ENCODE peak calls at places on chromosome 19, in seven cellular contexts. V is left lung; P is transverse colon; S is nucleus accumbens; U is Peyer's patch; Q is glutamatergic neuron; N is stimulated activated CD4-positive, alpha-beta T cell treated with anti-CD3 and anti-CD28 coated beads, Interleukin-15, amount 100 ng/mL, for 24 hours. R is an unnamed sample.
A peak's percentile ranks its signal among the peaks of the same experiment; 100 is the strongest.

GRCh38 chr19:29831041-29831548 is 19.3 kb downstream of the CCNE1 start:
- DNase-seq in V (no peak), P (no peak), S (no peak), U (no peak), Q (no peak), N (peak; percentile 66), R (no peak)

GRCh38 chr19:1116726-1117581 is 13.2 kb downstream of the GPX4 start:
- DNase-seq in V (peak; percentile 75), P (no peak), S (no peak), U (no peak), Q (no peak), N (no peak), R (no peak)

GRCh38 chr19:18743281-18743825 is 47.8 kb downstream of the COMP start:
- DNase-seq in V (no peak), P (peak; percentile 70), S (no peak), U (peak; percentile 76), Q (peak; percentile 49), N (no peak), R (peak; percentile 87)

GRCh38 chr19:2081873-2082810 is 14.0 kb downstream of the MOB3A start:
- DNase-seq in V (peak; percentile 83), P (peak; percentile 64), S (no peak), U (no peak), Q (no peak), N (peak; percentile 62), R (no peak)

GRCh38 chr19:5250127-5250659 is 90.4 kb downstream of the PTPRS start:
- DNase-seq in V (no peak), P (peak; percentile 28), S (peak; percentile 55), U (no peak), Q (no peak), N (no peak), R (no peak)

GRCh38 chr19:21483589-21484170 is 21.7 kb upstream of the ZNF429 start:
- DNase-seq in V (peak; percentile 90), P (peak; percentile 51), S (no peak), U (no peak), Q (peak; percentile 86), N (peak; percentile 77), R (peak; percentile 59)

GRCh38 chr19:2974342-2974932 is 2.9 kb upstream of the TLE6 start:
- DNase-seq in V (peak; percentile 27), P (no peak), S (no peak), U (no peak), Q (no peak), N (peak; percentile 38), R (no peak)

GRCh38 chr19:43265664-43266025 is 3.7 kb downstream of the PSG9 start:
- DNase-seq in V (no peak), P (no peak), S (no peak), U (no peak), Q (no peak), N (no peak), R (no peak)

GRCh38 chr19:33441277-33441699 is 67.8 kb downstream of the CEBPG start:
- DNase-seq in V (peak; percentile 70), P (no peak), S (no peak), U (no peak), Q (peak; percentile 8), N (no peak), R (no peak)

GRCh38 chr19:28727133-28727834 is 485.7 kb downstream of the UQCRFS1 start:
- DNase-seq in V (peak; percentile 60), P (no peak), S (no peak), U (no peak), Q (peak; percentile 78), N (no peak), R (no peak)

GRCh38 chr19:48660854-48661731 is 11.7 kb downstream of the NTN5 start:
- DNase-seq in V (peak; percentile 83), P (peak; percentile 87), S (peak; percentile 75), U (peak; percentile 82), Q (peak; percentile 58), N (peak; percentile 90), R (peak; percentile 87)

GRCh38 chr19:1811942-1812425 is at the start of gene ATP8B3:
- DNase-seq in V (no peak), P (no peak), S (no peak), U (no peak), Q (no peak), N (no peak), R (no peak)

GRCh38 chr19:49194408-49194807 is 36.8 kb downstream of the TRPM4 start:
- DNase-seq in V (no peak), P (no peak), S (no peak), U (no peak), Q (no peak), N (no peak), R (no peak)

GRCh38 chr19:8558325-8558724 is 18.9 kb downstream of the MYO1F start:
- DNase-seq in V (no peak), P (no peak), S (no peak), U (no peak), Q (no peak), N (no peak), R (no peak)

GRCh38 chr19:46821512-46822359 is 28.9 kb downstream of the AP2S1 start:
- DNase-seq in V (no peak), P (peak; percentile 67), S (no peak), U (no peak), Q (no peak), N (peak; percentile 72), R (no peak)

GRCh38 chr19:7515471-7516226 is at the start of gene ZNF358:
- DNase-seq in V (peak; percentile 90), P (peak; percentile 86), S (peak; percentile 71), U (peak; percentile 91), Q (peak; percentile 93), N (peak; percentile 60), R (peak; percentile 62)

GRCh38 chr19:17332677-17333581 is 1.7 kb downstream of the ANO8 start:
- DNase-seq in V (no peak), P (no peak), S (no peak), U (no peak), Q (peak; percentile 62), N (peak; percentile 61), R (no peak)

GRCh38 chr19:19134687-19135158 is 3.6 kb downstream of the TMEM161A start:
- DNase-seq in V (peak; percentile 87), P (no peak), S (no peak), U (no peak), Q (peak; percentile 68), N (peak; percentile 53), R (no peak)

GRCh38 chr19:46718934-46719551 is 2.1 kb upstream of the PRKD2 start:
- DNase-seq in V (peak; percentile 50), P (no peak), S (no peak), U (no peak), Q (no peak), N (no peak), R (no peak)

GRCh38 chr19:33904681-33905080 is 108.0 kb downstream of the KCTD15 start:
- DNase-seq in V (no peak), P (no peak), S (no peak), U (no peak), Q (no peak), N (no peak), R (no peak)

GRCh38 chr19:6451583-6452222 is 7.9 kb downstream of the SLC25A23 start:
- DNase-seq in V (no peak), P (no peak), S (no peak), U (no peak), Q (no peak), N (no peak), R (no peak)

GRCh38 chr19:34313188-34313587 is 51.8 kb upstream of the GPI start:
- DNase-seq in V (no peak), P (peak; percentile 63), S (no peak), U (peak; percentile 55), Q (no peak), N (no peak), R (no peak)

GRCh38 chr19:34867631-34868030 is 59.1 kb upstream of the ZNF30 start:
- DNase-seq in V (no peak), P (no peak), S (no peak), U (no peak), Q (no peak), N (no peak), R (no peak)

GRCh38 chr19:55153652-55154264 is 3.8 kb downstream of the TNNI3 start:
- DNase-seq in V (peak; percentile 47), P (no peak), S (no peak), U (no peak), Q (no peak), N (no peak), R (no peak)

GRCh38 chr19:21587549-21587948 is 82.1 kb downstream of the ZNF429 start:
- DNase-seq in V (no peak), P (no peak), S (no peak), U (no peak), Q (peak; percentile 43), N (no peak), R (no peak)

R was measured in mucosa of gallbladder.